ENCODE peak calls at places on chromosome 14, in eight cellular contexts. T is smooth muscle cell of the brain vasculature; B is activated CD4-positive, alpha-beta T cell treated with anti-CD3 and anti-CD28 coated beads for 36 hours; K is upper lobe of right lung; N is caudate nucleus; U is SK-N-MC; P is tibial artery; V is effector memory CD4-positive, alpha-beta T cell. Z is an unnamed sample.

GRCh38 chr14:23145794-23146422 is 26.9 kb upstream of the CEBPE start:
- DNase-seq in T (no peak), B (no peak), K (no peak), N (no peak), U (no peak), P (no peak), V (no peak), Z (no peak)

GRCh38 chr14:91911474-91912032 is 35.9 kb downstream of the FBLN5 start:
- DNase-seq in T (no peak), B (peak), K (no peak), N (no peak), U (peak), P (no peak), V (peak), Z (no peak)

GRCh38 chr14:54857830-54858269 is 44.8 kb downstream of the GCH1 start:
- DNase-seq in T (no peak), B (no peak), K (no peak), N (no peak), U (no peak), P (no peak), V (no peak), Z (no peak)

GRCh38 chr14:93733646-93734045 is 54.6 kb downstream of the PRIMA1 start:
- DNase-seq in T (no peak), B (no peak), K (no peak), N (peak), U (no peak), P (no peak), V (no peak), Z (no peak)

GRCh38 chr14:103943673-103944072 is 1.3 kb upstream of the RD3L start:
- DNase-seq in T (no peak), B (no peak), K (no peak), N (no peak), U (no peak), P (no peak), V (no peak), Z (no peak)

GRCh38 chr14:74326369-74327152 is 21.7 kb upstream of the VRTN start:
- DNase-seq in T (no peak), B (no peak), K (peak), N (no peak), U (peak), P (no peak), V (no peak), Z (no peak)

GRCh38 chr14:36652542-36653201 is 9.0 kb upstream of the PAX9 start:
- DNase-seq in T (no peak), B (no peak), K (no peak), N (no peak), U (no peak), P (no peak), V (no peak), Z (no peak)

GRCh38 chr14:35365130-35366047 is 39.2 kb downstream of the NFKBIA start:
- DNase-seq in T (no peak), B (peak), K (peak), N (no peak), U (no peak), P (peak), V (no peak), Z (no peak)

GRCh38 chr14:71856199-71856919 is 75.9 kb upstream of the RGS6 start:
- DNase-seq in T (no peak), B (peak), K (no peak), N (no peak), U (no peak), P (no peak), V (no peak), Z (no peak)

GRCh38 chr14:67166450-67166853 is 22.8 kb upstream of the GARIN2 start:
- DNase-seq in T (peak), B (peak), K (no peak), N (no peak), U (peak), P (no peak), V (no peak), Z (no peak)

GRCh38 chr14:65238456-65238855 is 136.1 kb upstream of the MAX start:
- DNase-seq in T (no peak), B (no peak), K (no peak), N (no peak), U (no peak), P (peak), V (no peak), Z (no peak)

GRCh38 chr14:90483551-90483950 is 86.7 kb downstream of the CALM1 start:
- DNase-seq in T (no peak), B (peak), K (no peak), N (no peak), U (no peak), P (peak), V (no peak), Z (no peak)

GRCh38 chr14:99389171-99389826 is 91.4 kb downstream of the SETD3 start:
- DNase-seq in T (no peak), B (peak), K (peak), N (no peak), U (no peak), P (no peak), V (no peak), Z (no peak)

GRCh38 chr14:98907981-98908544 is 363.9 kb downstream of the BCL11B start:
- DNase-seq in T (no peak), B (no peak), K (no peak), N (no peak), U (no peak), P (no peak), V (no peak), Z (no peak)

Z was measured in cortex of kidney.